ENCODE peak calls at places on chromosome 17, in seven cellular contexts. One of them, this sample, is unnamed.

GRCh38 chr17:57501016-57501415 is 244.1 kb downstream of the CCDC182 start:
- DNase-seq in heart right ventricle: no peak
- DNase-seq in B cell: no peak
- DNase-seq in heart left ventricle: no peak
- DNase-seq in fibroblast of villous mesenchyme: no peak
- DNase-seq in dorsolateral prefrontal cortex: no peak
- DNase-seq in HFFc6: no peak
- DNase-seq in this sample: no peak

GRCh38 chr17:20066253-20066652 is 57.1 kb downstream of the SPECC1 start:
- DNase-seq in heart right ventricle: peak; percentile 61
- DNase-seq in B cell: no peak
- DNase-seq in HFFc6: peak; percentile 57
- DNase-seq in fibroblast of villous mesenchyme: peak; percentile 54
- DNase-seq in dorsolateral prefrontal cortex: peak; percentile 28
- DNase-seq in heart left ventricle: peak; percentile 67
- DNase-seq in this sample: no peak

GRCh38 chr17:30244853-30245385 is 9.4 kb upstream of the SLC6A4 start:
- DNase-seq in fibroblast of villous mesenchyme: no peak
- DNase-seq in B cell: no peak
- DNase-seq in dorsolateral prefrontal cortex: no peak
- DNase-seq in heart right ventricle: no peak
- DNase-seq in HFFc6: peak; percentile 91
- DNase-seq in heart left ventricle: no peak
- DNase-seq in this sample: no peak

GRCh38 chr17:73492802-73493139 is 151.5 kb downstream of the SDK2 start:
- DNase-seq in B cell: no peak
- DNase-seq in fibroblast of villous mesenchyme: no peak
- DNase-seq in heart right ventricle: no peak
- DNase-seq in dorsolateral prefrontal cortex: no peak
- DNase-seq in HFFc6: no peak
- DNase-seq in heart left ventricle: no peak
- DNase-seq in this sample: peak; percentile 79

GRCh38 chr17:75516619-75517276 is 420 bp downstream of the TSEN54 start:
- DNase-seq in B cell: peak; percentile 61
- DNase-seq in dorsolateral prefrontal cortex: no peak
- DNase-seq in fibroblast of villous mesenchyme: no peak
- DNase-seq in heart right ventricle: no peak
- DNase-seq in heart left ventricle: peak; percentile 38
- DNase-seq in HFFc6: no peak
- DNase-seq in this sample: peak; percentile 59

GRCh38 chr17:15510361-15510760 is 42.9 kb upstream of the CDRT4 start:
- DNase-seq in heart right ventricle: no peak
- DNase-seq in HFFc6: peak; percentile 85
- DNase-seq in dorsolateral prefrontal cortex: no peak
- DNase-seq in heart left ventricle: no peak
- DNase-seq in B cell: no peak
- DNase-seq in fibroblast of villous mesenchyme: peak; percentile 69
- DNase-seq in this sample: no peak

GRCh38 chr17:2690165-2691068 is 21.1 kb downstream of the CLUH start:
- DNase-seq in heart left ventricle: no peak
- DNase-seq in HFFc6: no peak
- DNase-seq in heart right ventricle: peak; percentile 16
- DNase-seq in B cell: peak; percentile 8
- DNase-seq in dorsolateral prefrontal cortex: no peak
- DNase-seq in fibroblast of villous mesenchyme: no peak
- DNase-seq in this sample: no peak

GRCh38 chr17:55161935-55162555 is 102.7 kb upstream of the HLF start:
- DNase-seq in HFFc6: peak; percentile 87
- DNase-seq in heart right ventricle: no peak
- DNase-seq in heart left ventricle: no peak
- DNase-seq in dorsolateral prefrontal cortex: no peak
- DNase-seq in fibroblast of villous mesenchyme: peak; percentile 48
- DNase-seq in B cell: no peak
- DNase-seq in this sample: no peak

GRCh38 chr17:3880983-3881382 is 11.9 kb downstream of the CAMKK1 start:
- DNase-seq in dorsolateral prefrontal cortex: no peak
- DNase-seq in HFFc6: no peak
- DNase-seq in fibroblast of villous mesenchyme: no peak
- DNase-seq in B cell: no peak
- DNase-seq in heart left ventricle: no peak
- DNase-seq in heart right ventricle: no peak
- DNase-seq in this sample: no peak

GRCh38 chr17:53527473-53527872 is 295.3 kb upstream of the KIF2B start:
- DNase-seq in fibroblast of villous mesenchyme: no peak
- DNase-seq in dorsolateral prefrontal cortex: no peak
- DNase-seq in heart right ventricle: no peak
- DNase-seq in B cell: no peak
- DNase-seq in HFFc6: no peak
- DNase-seq in heart left ventricle: no peak
- DNase-seq in this sample: no peak

GRCh38 chr17:38751803-38752118 is 780 bp upstream of the PSMB3 start:
- DNase-seq in heart right ventricle: peak; percentile 86
- DNase-seq in dorsolateral prefrontal cortex: peak; percentile 77
- DNase-seq in HFFc6: peak; percentile 67
- DNase-seq in fibroblast of villous mesenchyme: peak; percentile 88
- DNase-seq in B cell: peak; percentile 88
- DNase-seq in heart left ventricle: peak; percentile 88
- DNase-seq in this sample: peak; percentile 89

GRCh38 chr17:32117399-32117798 is 24.9 kb upstream of the RHOT1 start:
- DNase-seq in dorsolateral prefrontal cortex: no peak
- DNase-seq in HFFc6: no peak
- DNase-seq in heart left ventricle: no peak
- DNase-seq in B cell: no peak
- DNase-seq in fibroblast of villous mesenchyme: no peak
- DNase-seq in heart right ventricle: no peak
- DNase-seq in this sample: no peak

GRCh38 chr17:8955560-8955959 is 9.9 kb downstream of the PIK3R5 start:
- DNase-seq in B cell: peak; percentile 37
- DNase-seq in heart right ventricle: no peak
- DNase-seq in dorsolateral prefrontal cortex: no peak
- DNase-seq in heart left ventricle: peak; percentile 28
- DNase-seq in HFFc6: no peak
- DNase-seq in fibroblast of villous mesenchyme: no peak
- DNase-seq in this sample: no peak

GRCh38 chr17:28478940-28479615 is 5.6 kb downstream of the SLC13A2 start:
- DNase-seq in fibroblast of villous mesenchyme: peak; percentile 45
- DNase-seq in B cell: no peak
- DNase-seq in HFFc6: no peak
- DNase-seq in heart right ventricle: no peak
- DNase-seq in heart left ventricle: no peak
- DNase-seq in dorsolateral prefrontal cortex: no peak
- DNase-seq in this sample: no peak

GRCh38 chr17:82338858-82339633 is 5.5 kb upstream of the SECTM1 start:
- DNase-seq in heart right ventricle: no peak
- DNase-seq in HFFc6: peak; percentile 70
- DNase-seq in B cell: no peak
- DNase-seq in fibroblast of villous mesenchyme: peak; percentile 74
- DNase-seq in dorsolateral prefrontal cortex: no peak
- DNase-seq in heart left ventricle: no peak
- DNase-seq in this sample: no peak

GRCh38 chr17:56807723-56808122 is 26.0 kb downstream of the C17orf67 start:
- DNase-seq in dorsolateral prefrontal cortex: no peak
- DNase-seq in fibroblast of villous mesenchyme: no peak
- DNase-seq in heart right ventricle: no peak
- DNase-seq in B cell: no peak
- DNase-seq in HFFc6: no peak
- DNase-seq in heart left ventricle: no peak
- DNase-seq in this sample: no peak

GRCh38 chr17:28130455-28130854 is 88.0 kb downstream of the NLK start:
- DNase-seq in fibroblast of villous mesenchyme: no peak
- DNase-seq in heart right ventricle: no peak
- DNase-seq in heart left ventricle: no peak
- DNase-seq in B cell: no peak
- DNase-seq in HFFc6: no peak
- DNase-seq in dorsolateral prefrontal cortex: no peak
- DNase-seq in this sample: no peak

GRCh38 chr17:82272495-82273326 is 789 bp downstream of the CSNK1D start:
- DNase-seq in fibroblast of villous mesenchyme: peak; percentile 19
- DNase-seq in heart left ventricle: peak; percentile 66
- DNase-seq in HFFc6: no peak
- DNase-seq in B cell: peak; percentile 60
- DNase-seq in heart right ventricle: peak; percentile 59
- DNase-seq in dorsolateral prefrontal cortex: no peak
- DNase-seq in this sample: peak; percentile 77

GRCh38 chr17:50931003-50931878 is 65.1 kb upstream of the TOB1 start:
- DNase-seq in fibroblast of villous mesenchyme: peak; percentile 93
- DNase-seq in HFFc6: peak; percentile 87
- DNase-seq in B cell: peak; percentile 57
- DNase-seq in dorsolateral prefrontal cortex: peak; percentile 93
- DNase-seq in heart left ventricle: peak; percentile 89
- DNase-seq in heart right ventricle: peak; percentile 89
- DNase-seq in this sample: peak; percentile 87

GRCh38 chr17:36002631-36003030 is 1.3 kb upstream of the CCL15 start:
- DNase-seq in dorsolateral prefrontal cortex: no peak
- DNase-seq in HFFc6: no peak
- DNase-seq in B cell: no peak
- DNase-seq in heart right ventricle: no peak
- DNase-seq in fibroblast of villous mesenchyme: no peak
- DNase-seq in heart left ventricle: no peak
- DNase-seq in this sample: no peak

GRCh38 chr17:4519361-4519788 is 20.7 kb downstream of the SPNS2 start:
- DNase-seq in B cell: no peak
- DNase-seq in dorsolateral prefrontal cortex: no peak
- DNase-seq in HFFc6: no peak
- DNase-seq in heart left ventricle: peak; percentile 79
- DNase-seq in fibroblast of villous mesenchyme: no peak
- DNase-seq in heart right ventricle: peak; percentile 83
- DNase-seq in this sample: no peak

GRCh38 chr17:40542562-40543411 is 22.5 kb downstream of the CCR7 start:
- DNase-seq in B cell: peak; percentile 57
- DNase-seq in heart left ventricle: peak; percentile 83
- DNase-seq in fibroblast of villous mesenchyme: peak; percentile 99
- DNase-seq in dorsolateral prefrontal cortex: peak; percentile 41
- DNase-seq in heart right ventricle: peak; percentile 91
- DNase-seq in HFFc6: peak; percentile 93
- DNase-seq in this sample: no peak

GRCh38 chr17:54899721-54900456 is 763 bp upstream of the TOM1L1 start:
- DNase-seq in HFFc6: no peak
- DNase-seq in heart right ventricle: no peak
- DNase-seq in B cell: no peak
- DNase-seq in heart left ventricle: peak; percentile 17
- DNase-seq in dorsolateral prefrontal cortex: no peak
- DNase-seq in fibroblast of villous mesenchyme: no peak
- DNase-seq in this sample: peak; percentile 41

GRCh38 chr17:1972429-1973160 is 52.5 kb downstream of the RTN4RL1 start:
- DNase-seq in dorsolateral prefrontal cortex: no peak
- DNase-seq in HFFc6: no peak
- DNase-seq in heart left ventricle: no peak
- DNase-seq in B cell: no peak
- DNase-seq in heart right ventricle: peak; percentile 43
- DNase-seq in fibroblast of villous mesenchyme: peak; percentile 6
- DNase-seq in this sample: peak; percentile 49

GRCh38 chr17:69235338-69236058 is 6.9 kb upstream of the ABCA10 start:
- DNase-seq in HFFc6: peak; percentile 58
- DNase-seq in dorsolateral prefrontal cortex: peak; percentile 81
- DNase-seq in heart left ventricle: peak; percentile 80
- DNase-seq in fibroblast of villous mesenchyme: peak; percentile 85
- DNase-seq in heart right ventricle: peak; percentile 86
- DNase-seq in B cell: peak; percentile 80
- DNase-seq in this sample: peak; percentile 76

GRCh38 chr17:43003542-43004172 is 2.9 kb upstream of the IFI35 start:
- DNase-seq in heart right ventricle: no peak
- DNase-seq in fibroblast of villous mesenchyme: no peak
- DNase-seq in heart left ventricle: no peak
- DNase-seq in HFFc6: no peak
- DNase-seq in dorsolateral prefrontal cortex: no peak
- DNase-seq in B cell: no peak
- DNase-seq in this sample: no peak
- TF ChIP-seq CTCF in heart right ventricle: no peak
- TF ChIP-seq CTCF in fibroblast of villous mesenchyme: no peak
- TF ChIP-seq CTCF in heart left ventricle: no peak
- TF ChIP-seq CTCF in HFFc6: peak; percentile 27
- TF ChIP-seq CTCF in dorsolateral prefrontal cortex: no peak
- TF ChIP-seq CTCF in B cell: no peak
- TF ChIP-seq CTCF in this sample: no peak

DNA sequence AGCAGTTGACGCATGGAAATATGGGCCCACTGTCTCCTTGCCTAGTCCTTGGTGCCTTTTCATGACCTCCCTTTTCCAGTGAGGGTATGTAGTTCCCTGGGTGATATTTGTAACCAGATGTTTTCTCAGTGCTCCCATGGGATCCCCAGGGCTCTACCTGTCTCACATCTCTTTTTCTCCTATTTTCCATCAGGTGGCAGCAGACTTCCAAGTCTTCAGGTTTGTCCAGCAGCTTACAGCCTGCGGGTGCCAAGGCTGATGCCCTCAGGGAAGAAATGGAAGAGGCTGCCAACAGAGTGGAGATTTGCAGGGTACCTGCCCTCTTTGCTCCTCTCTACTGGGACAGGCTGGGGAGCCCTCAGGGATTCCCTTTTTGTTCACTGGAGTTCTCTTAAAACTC is 89.1 kb downstream of the ELAC2 start:
- DNase-seq in heart left ventricle: no peak
- DNase-seq in B cell: no peak
- DNase-seq in heart right ventricle: no peak
- DNase-seq in dorsolateral prefrontal cortex: no peak
- DNase-seq in fibroblast of villous mesenchyme: no peak
- DNase-seq in HFFc6: no peak
- DNase-seq in this sample: no peak
- TF ChIP-seq CTCF in heart left ventricle: peak; percentile 12
- TF ChIP-seq CTCF in B cell: no peak
- TF ChIP-seq CTCF in heart right ventricle: peak; percentile 19
- TF ChIP-seq CTCF in dorsolateral prefrontal cortex: no peak
- TF ChIP-seq CTCF in fibroblast of villous mesenchyme: no peak
- TF ChIP-seq CTCF in HFFc6: peak; percentile 28
- TF ChIP-seq CTCF in this sample: no peak

DNA sequence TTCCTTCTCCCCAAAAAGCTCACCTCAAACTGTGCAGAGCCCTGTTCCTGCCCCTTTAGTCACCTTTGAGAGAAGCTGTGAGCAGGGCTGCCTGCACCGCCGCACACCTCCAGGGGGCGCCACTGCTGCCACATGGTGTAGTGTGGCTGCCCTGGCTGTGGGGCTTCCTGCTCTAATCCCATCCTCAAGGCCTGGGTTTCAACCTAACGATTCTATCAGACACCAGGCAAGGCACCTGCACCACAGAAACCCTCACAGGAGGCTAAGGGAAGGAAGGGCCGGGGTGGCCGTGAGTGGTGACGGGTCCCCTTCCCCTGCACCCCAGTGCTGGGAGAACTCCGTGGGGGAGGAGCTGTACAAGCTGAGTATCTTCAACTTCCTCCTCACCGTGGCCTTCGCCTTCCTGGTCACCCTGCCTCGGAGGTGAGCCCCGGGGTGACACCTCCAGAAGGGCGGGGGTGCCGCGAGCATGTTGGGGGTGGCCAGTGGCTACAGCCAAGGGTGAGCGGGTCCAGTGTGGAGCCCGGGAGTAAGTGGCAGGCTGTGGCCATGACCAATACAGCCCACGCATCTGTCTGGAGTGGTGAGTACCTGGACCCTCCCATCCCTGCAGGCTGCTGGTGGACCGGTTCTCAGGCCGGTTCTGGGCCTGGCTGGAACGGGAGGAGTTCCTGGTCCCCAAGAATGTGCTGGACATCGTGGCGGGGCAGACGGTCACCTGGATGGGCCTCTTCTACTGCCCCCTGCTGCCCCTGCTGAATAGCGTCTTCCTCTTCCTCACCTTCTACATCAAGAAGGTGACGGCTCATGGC is 7.0 kb downstream of the TMC8 start:
- DNase-seq in heart right ventricle: no peak
- DNase-seq in heart left ventricle: no peak
- DNase-seq in B cell: peak; percentile 68
- DNase-seq in dorsolateral prefrontal cortex: no peak
- DNase-seq in HFFc6: no peak
- DNase-seq in fibroblast of villous mesenchyme: no peak
- DNase-seq in this sample: no peak
- TF ChIP-seq CTCF in heart right ventricle: peak; percentile 27
- TF ChIP-seq CTCF in heart left ventricle: peak; percentile 23
- TF ChIP-seq CTCF in B cell: peak; percentile 47
- TF ChIP-seq CTCF in dorsolateral prefrontal cortex: no peak
- TF ChIP-seq CTCF in HFFc6: peak; percentile 67
- TF ChIP-seq CTCF in fibroblast of villous mesenchyme: peak; percentile 44
- TF ChIP-seq CTCF in this sample: peak; percentile 54

GRCh38 chr17:47789611-47790520 is 31.7 kb downstream of the OSBPL7 start:
- DNase-seq in fibroblast of villous mesenchyme: peak; percentile 35
- DNase-seq in HFFc6: peak; percentile 19
- DNase-seq in heart right ventricle: no peak
- DNase-seq in B cell: peak; percentile 61
- DNase-seq in dorsolateral prefrontal cortex: peak; percentile 37
- DNase-seq in heart left ventricle: no peak
- DNase-seq in this sample: peak; percentile 77
- TF ChIP-seq CTCF in fibroblast of villous mesenchyme: peak; percentile 50
- TF ChIP-seq CTCF in HFFc6: peak; percentile 67
- TF ChIP-seq CTCF in heart right ventricle: peak; percentile 63
- TF ChIP-seq CTCF in B cell: peak; percentile 52
- TF ChIP-seq CTCF in dorsolateral prefrontal cortex: peak; percentile 48
- TF ChIP-seq CTCF in heart left ventricle: peak; percentile 49
- TF ChIP-seq CTCF in this sample: no peak